ENCODE peak calls at places on chromosomes 11 and 22, in seven cellular contexts. D is stimulated activated CD4-positive, alpha-beta T cell treated with anti-CD3 and anti-CD28 coated beads, Interleukin-4, amount 100 ng/mL, for 24 hours; X is mesendoderm; V is LoVo; E is tibial artery; T is choroid plexus epithelial cell; R is bronchial epithelial cell. W is an unnamed sample.

GRCh38 chr11:66929753-66930152 is 28.4 kb downstream of the PC start:
- DNase-seq in D (no peak), X (no peak), V (no peak), E (no peak), T (no peak), R (no peak), W (no peak)

GRCh38 chr11:98531576-98531975 is 489.2 kb upstream of the CNTN5 start:
- DNase-seq in D (no peak), X (no peak), V (no peak), E (no peak), T (no peak), R (peak; percentile 58), W (no peak)

GRCh38 chr22:28810839-28811491 is 10.6 kb upstream of the XBP1 start:
- DNase-seq in D (no peak), X (no peak), V (no peak), E (peak; percentile 48), T (no peak), R (no peak), W (no peak)

GRCh38 chr11:93770160-93770559 is 13.9 kb upstream of the MED17 start:
- DNase-seq in D (no peak), X (peak; percentile 93), V (no peak), E (no peak), T (no peak), R (no peak), W (no peak)

GRCh38 chr22:23248583-23248982 is 68.3 kb downstream of the BCR start:
- DNase-seq in D (no peak), X (peak; percentile 76), V (no peak), E (no peak), T (peak; percentile 78), R (peak; percentile 63), W (peak; percentile 43)

GRCh38 chr11:11972942-11973341 is 35.5 kb downstream of the DKK3 start:
- DNase-seq in D (no peak), X (no peak), V (no peak), E (no peak), T (no peak), R (no peak), W (no peak)

GRCh38 chr22:29167032-29167911 is 38.4 kb upstream of the EMID1 start:
- DNase-seq in D (peak; percentile 32), X (no peak), V (no peak), E (peak; percentile 56), T (no peak), R (no peak), W (no peak)

GRCh38 chr22:38335077-38335476 is 17.8 kb upstream of the CSNK1E start:
- DNase-seq in D (no peak), X (no peak), V (no peak), E (no peak), T (no peak), R (peak; percentile 80), W (peak; percentile 53)